ENCODE peak calls at places on chromosomes 16 and 17, in nine cellular contexts. Z, P, V, D, F, U, Q, Y and O are unnamed samples.

GRCh38 chr17:12085076-12085949 is 64.6 kb downstream of the MAP2K4 start:
- DNase-seq in V (no peak), Z (no peak), U (no peak), Y (no peak), P (no peak), F (no peak), D (no peak), Q (no peak), O (no peak)

GRCh38 chr16:82368041-82368440 is 198.0 kb upstream of the MPHOSPH6 start:
- DNase-seq in U (no peak), Q (peak; percentile 66), Z (no peak), F (no peak), Y (no peak), D (no peak), V (peak; percentile 13), P (peak; percentile 30), O (peak; percentile 6)

GRCh38 chr17:51869387-51869786 is 289.1 kb downstream of the CA10 start:
- DNase-seq in V (no peak), P (peak; percentile 14), Y (no peak), Q (no peak), Z (no peak), U (no peak), F (no peak), D (no peak), O (no peak)

GRCh38 chr17:10802487-10803284 is 1.2 kb downstream of the TMEM238L start:
- DNase-seq in D (no peak), Q (peak; percentile 85), Z (no peak), P (no peak), Y (no peak), V (no peak), U (no peak), F (no peak), O (no peak)

GRCh38 chr16:31215287-31216115 is 1.4 kb downstream of the PYDC1 start:
- DNase-seq in D (peak; percentile 61), F (no peak), Q (peak; percentile 64), U (peak; percentile 51), Z (no peak), Y (peak; percentile 79), P (peak; percentile 79), V (peak; percentile 96), O (no peak)

GRCh38 chr16:14172200-14172805 is 101.2 kb downstream of the MRTFB start:
- DNase-seq in Y (no peak), U (no peak), P (no peak), Q (no peak), Z (no peak), V (peak; percentile 35), D (no peak), F (no peak), O (no peak)

GRCh38 chr17:75872434-75873351 is 5.7 kb downstream of the TRIM47 start:
- DNase-seq in Z (no peak), P (peak; percentile 60), Y (peak; percentile 75), D (no peak), V (peak; percentile 90), U (peak; percentile 83), F (peak; percentile 43), Q (peak; percentile 76), O (peak; percentile 38)

GRCh38 chr16:10942352-10943297 is at the start of gene DEXI:
- DNase-seq in Q (peak; percentile 96), V (peak; percentile 100), D (peak; percentile 93), F (peak; percentile 93), P (peak; percentile 93), Y (peak; percentile 95), Z (peak; percentile 59), U (peak; percentile 97), O (peak; percentile 90)

GRCh38 chr16:67294927-67295326 is 15.6 kb downstream of the PLEKHG4 start:
- DNase-seq in D (no peak), V (peak; percentile 48), U (no peak), Y (no peak), Q (no peak), P (no peak), Z (no peak), F (no peak), O (no peak)

GRCh38 chr17:73430848-73431247 is 119.0 kb upstream of the CDC42EP4 start:
- DNase-seq in U (no peak), Y (peak; percentile 61), D (no peak), Z (no peak), P (no peak), Q (no peak), F (no peak), V (no peak), O (peak; percentile 74)

GRCh38 chr16:50565428-50565827 is 17.2 kb downstream of the NKD1 start:
- DNase-seq in U (no peak), Z (no peak), Y (no peak), Q (no peak), F (no peak), V (no peak), D (no peak), P (no peak), O (no peak)

GRCh38 chr17:46915596-46915995 is 7.4 kb upstream of the GOSR2 start:
- DNase-seq in F (no peak), D (no peak), V (no peak), Y (no peak), Z (no peak), Q (no peak), U (no peak), P (no peak), O (no peak)

GRCh38 chr16:84501077-84501735 is 3.3 kb downstream of the MEAK7 start:
- DNase-seq in Z (no peak), F (no peak), U (peak; percentile 13), D (no peak), P (no peak), V (peak; percentile 52), Q (no peak), Y (no peak), O (no peak)

GRCh38 chr16:80739523-80739922 is 64.9 kb downstream of the CDYL2 start:
- DNase-seq in F (no peak), P (no peak), Q (no peak), U (no peak), Z (no peak), Y (no peak), V (no peak), D (no peak), O (no peak)

GRCh38 chr17:80034654-80034976 is 1.1 kb downstream of the TBC1D16 start:
- DNase-seq in F (no peak), Q (no peak), D (no peak), U (no peak), V (peak; percentile 41), P (no peak), Y (no peak), Z (no peak), O (no peak)

GRCh38 chr16:67565470-67566100 is 3.3 kb downstream of the CTCF start:
- DNase-seq in Q (no peak), D (no peak), Z (no peak), P (no peak), F (no peak), U (no peak), Y (peak; percentile 12), V (no peak), O (no peak)

GRCh38 chr17:13833921-13834320 is 232.2 kb upstream of the HS3ST3A1 start:
- DNase-seq in F (no peak), Y (no peak), Z (no peak), Q (no peak), V (no peak), D (no peak), P (no peak), U (no peak), O (no peak)